ENCODE peak calls at places on chromosomes 5 and 9, in eight cellular contexts. L is SW480; A is stimulated activated CD8-positive, alpha-beta memory T cell treated with anti-CD3 and anti-CD28 coated beads, Interleukin-12 subunit alpha, Interleukin-12 subunit beta, amount 100 ng/mL, for 1 hour; C is hypothalamus; W is nucleus accumbens; X is psoas muscle; H is effector memory CD8-positive, alpha-beta T cell; Y is cardiac muscle cell. N is an unnamed sample.
A peak's percentile ranks its signal among the peaks of the same experiment; 100 is the strongest.

GRCh38 chr9:85599540-85600140 is 142.1 kb downstream of the AGTPBP1 start:
- DNase-seq in L (no peak), A (no peak), C (no peak), W (no peak), X (no peak), H (no peak), Y (no peak), N (no peak)

GRCh38 chr9:124355032-124355940 is 60.0 kb downstream of the PSMB7 start:
- DNase-seq in L (no peak), A (no peak), C (no peak), W (no peak), X (no peak), H (no peak), Y (no peak), N (no peak)

GRCh38 chr9:20622330-20623020 is at the start of gene MLLT3:
- DNase-seq in L (peak; percentile 91), A (peak; percentile 96), C (peak; percentile 91), W (peak; percentile 95), X (peak; percentile 98), H (peak; percentile 95), Y (peak; percentile 96), N (peak; percentile 87)

GRCh38 chr5:39906146-39906545 is 481.4 kb upstream of the DAB2 start:
- DNase-seq in L (no peak), A (no peak), C (no peak), W (no peak), X (no peak), H (no peak), Y (no peak), N (no peak)

GRCh38 chr5:14209222-14209822 is 66.2 kb downstream of the TRIO start:
- DNase-seq in L (no peak), A (no peak), C (no peak), W (no peak), X (no peak), H (no peak), Y (no peak), N (no peak)

GRCh38 chr9:72894342-72894741 is 58.5 kb downstream of the ALDH1A1 start:
- DNase-seq in L (no peak), A (no peak), C (no peak), W (no peak), X (no peak), H (no peak), Y (no peak), N (no peak)

GRCh38 chr9:14308751-14309140 is 5.2 kb downstream of the NFIB start:
- DNase-seq in L (no peak), A (no peak), C (no peak), W (no peak), X (no peak), H (no peak), Y (no peak), N (no peak)

GRCh38 chr5:31232273-31232888 is 38.9 kb downstream of the CDH6 start:
- DNase-seq in L (peak; percentile 51), A (no peak), C (no peak), W (no peak), X (no peak), H (no peak), Y (peak; percentile 78), N (no peak)

GRCh38 chr9:77131411-77131810 is 45.9 kb upstream of the VPS13A start:
- DNase-seq in L (no peak), A (no peak), C (no peak), W (no peak), X (no peak), H (no peak), Y (no peak), N (no peak)

GRCh38 chr5:88203977-88204735 is 64.5 kb downstream of the TMEM161B start:
- DNase-seq in L (peak; percentile 80), A (peak; percentile 35), C (no peak), W (no peak), X (no peak), H (peak; percentile 53), Y (no peak), N (no peak)

GRCh38 chr5:173020643-173021042 is 35.5 kb upstream of the CREBRF start:
- DNase-seq in L (no peak), A (no peak), C (no peak), W (peak; percentile 16), X (peak; percentile 59), H (no peak), Y (no peak), N (no peak)

GRCh38 chr9:88782931-88783451 is 208.3 kb upstream of the S1PR3 start:
- DNase-seq in L (no peak), A (no peak), C (no peak), W (no peak), X (no peak), H (no peak), Y (no peak), N (no peak)

GRCh38 chr5:172556971-172557461 is 84.0 kb upstream of the NEURL1B start:
- DNase-seq in L (no peak), A (no peak), C (no peak), W (peak; percentile 50), X (no peak), H (no peak), Y (peak; percentile 72), N (no peak)

GRCh38 chr5:129361441-129362025 is 98.6 kb upstream of the ADAMTS19 start:
- DNase-seq in L (peak; percentile 53), A (no peak), C (no peak), W (no peak), X (no peak), H (no peak), Y (peak; percentile 38), N (no peak)

GRCh38 chr5:172740483-172741205 is 30.4 kb downstream of the DUSP1 start:
- DNase-seq in L (peak; percentile 47), A (no peak), C (no peak), W (no peak), X (peak; percentile 86), H (no peak), Y (no peak), N (no peak)

GRCh38 chr9:69502671-69503301 is 169.4 kb downstream of the APBA1 start:
- DNase-seq in L (no peak), A (no peak), C (no peak), W (no peak), X (no peak), H (no peak), Y (no peak), N (no peak)

GRCh38 chr5:136026636-136027035 is 2.2 kb upstream of the TGFBI start:
- DNase-seq in L (no peak), A (no peak), C (no peak), W (no peak), X (no peak), H (no peak), Y (no peak), N (no peak)

GRCh38 chr9:127905788-127906191 is 6.4 kb upstream of the ST6GALNAC6 start:
- DNase-seq in L (no peak), A (peak; percentile 43), C (no peak), W (no peak), X (peak; percentile 52), H (peak; percentile 76), Y (no peak), N (no peak)

GRCh38 chr9:92140074-92140753 is 25.0 kb upstream of the SPTLC1 start:
- DNase-seq in L (peak; percentile 72), A (peak; percentile 40), C (peak; percentile 37), W (peak; percentile 9), X (peak; percentile 88), H (peak; percentile 65), Y (peak; percentile 85), N (no peak)

GRCh38 chr5:133356386-133357331 is 255.7 kb downstream of the FSTL4 start:
- DNase-seq in L (no peak), A (no peak), C (no peak), W (no peak), X (peak; percentile 70), H (no peak), Y (no peak), N (no peak)

GRCh38 chr5:73417307-73418035 is 31.1 kb downstream of the FOXD1 start:
- DNase-seq in L (no peak), A (no peak), C (no peak), W (no peak), X (peak; percentile 28), H (no peak), Y (no peak), N (no peak)

GRCh38 chr9:118529210-118529609 is 825.0 kb downstream of the TLR4 start:
- DNase-seq in L (no peak), A (no peak), C (no peak), W (no peak), X (no peak), H (no peak), Y (no peak), N (no peak)

GRCh38 chr5:149887622-149888183 is 56.9 kb downstream of the PDE6A start:
- DNase-seq in L (peak; percentile 73), A (no peak), C (no peak), W (no peak), X (no peak), H (no peak), Y (peak; percentile 62), N (no peak)

GRCh38 chr9:10858817-10859216 is 246.0 kb upstream of the PTPRD start:
- DNase-seq in L (no peak), A (no peak), C (no peak), W (no peak), X (no peak), H (no peak), Y (no peak), N (no peak)

GRCh38 chr5:11903121-11903613 is 1.1 kb downstream of the CTNND2 start:
- DNase-seq in L (no peak), A (no peak), C (no peak), W (peak; percentile 44), X (no peak), H (no peak), Y (peak; percentile 67), N (no peak)